ENCODE peak calls at places on chromosomes 2 and 18, in five cellular contexts. P, H, I, U and Y are unnamed samples. For H3K36me3, the result is how much of the 10 kb centered on the place peaks cover.

GRCh38 chr2:34215174-34215573 is 616.1 kb upstream of the FAM98A start:
- DNase-seq in U (no peak), H (no peak), I (no peak), P (no peak), Y (no peak)

GRCh38 chr2:17780546-17780945 is 26.6 kb downstream of the GEN1 start:
- DNase-seq in P (no peak), I (no peak), H (no peak), U (no peak), Y (no peak)

GRCh38 chr2:233556756-233557736 is 9.5 kb downstream of the USP40 start:
- DNase-seq in P (no peak), I (no peak), U (no peak), H (no peak), Y (no peak)

GRCh38 chr2:75494137-75494769 is 66.5 kb downstream of the EVA1A start:
- DNase-seq in P (no peak), I (no peak), H (no peak), U (no peak), Y (no peak)

GRCh38 chr2:218259099-218259921 is 1.5 kb upstream of the GPBAR1 start:
- DNase-seq in I (no peak), P (peak), H (peak), U (peak), Y (no peak)

GRCh38 chr2:133054297-133054696 is 384.3 kb upstream of the LYPD1 start:
- DNase-seq in U (peak), H (no peak), I (no peak), P (no peak), Y (no peak)

GRCh38 chr2:152467677-152468406 is 132.9 kb downstream of the FMNL2 start:
- DNase-seq in H (no peak), P (no peak), I (no peak), U (no peak), Y (no peak)

GRCh38 chr18:452801-453200 is 47.7 kb downstream of the COLEC12 start:
- DNase-seq in U (no peak), H (no peak), P (no peak), I (no peak), Y (no peak)

GRCh38 chr2:129469389-129469788 is 510.1 kb upstream of the RAB6C start:
- DNase-seq in H (no peak), P (no peak), I (no peak), U (no peak), Y (no peak)

GRCh38 chr2:95530734-95531133 is 46.2 kb upstream of the TRIM43B start:
- DNase-seq in U (no peak), P (no peak), I (no peak), H (no peak), Y (no peak)

GRCh38 chr18:76678248-76678647 is 144.1 kb upstream of the ZNF236 start:
- DNase-seq in H (no peak), I (no peak), U (no peak), P (no peak), Y (no peak)

GRCh38 chr2:234686088-234686890 is 189.4 kb upstream of the ARL4C start:
- DNase-seq in H (peak), U (peak), I (no peak), P (no peak), Y (no peak)

GRCh38 chr2:124153713-124154112 is 128.6 kb downstream of the CNTNAP5 start:
- DNase-seq in I (no peak), H (no peak), P (no peak), U (no peak), Y (no peak)

GRCh38 chr2:53632714-53633113 is 134.9 kb upstream of the CHAC2 start:
- DNase-seq in I (no peak), U (no peak), P (no peak), H (no peak), Y (no peak)

GRCh38 chr2:84847326-84848050 is 33.4 kb downstream of the TRABD2A start:
- DNase-seq in I (no peak), P (no peak), U (no peak), H (no peak), Y (no peak)

GRCh38 chr2:174465327-174465726 is 21.5 kb downstream of the GPR155 start:
- DNase-seq in U (peak), I (no peak), P (no peak), H (peak), Y (no peak)

GRCh38 chr2:15943914-15944313 is 3.6 kb downstream of the MYCN start:
- DNase-seq in P (no peak), U (no peak), I (no peak), H (no peak), Y (peak)

GRCh38 chr18:77068321-77068841 is 64.2 kb downstream of the MBP start:
- DNase-seq in U (no peak), P (no peak), H (no peak), I (peak), Y (peak)

GRCh38 chr2:141522702-141523101 is 608.1 kb downstream of the LRP1B start:
- DNase-seq in P (no peak), H (no peak), I (no peak), U (peak), Y (no peak)

GRCh38 chr2:101823347-101823791 is 125.9 kb downstream of the MAP4K4 start:
- DNase-seq in U (peak), I (peak), H (peak), P (peak), Y (peak)

GRCh38 chr2:113183703-113184102 is 9.9 kb downstream of the PSD4 start:
- DNase-seq in H (no peak), I (no peak), P (no peak), U (no peak), Y (no peak)
- H3K36me3 ChIP-seq in H (under half), I (half or more), P (under half), U (under half), Y (half or more)

GRCh38 chr2:56248965-56249742 is 65.4 kb downstream of the CCDC85A start:
- DNase-seq in U (no peak), P (no peak), I (no peak), H (no peak), Y (no peak)
- H3K36me3 ChIP-seq in U (under half), P (under half), I (under half), H (under half), Y (under half)

GRCh38 chr2:9858730-9859068 is 15.4 kb downstream of the TAF1B start:
- DNase-seq in U (no peak), H (no peak), I (no peak), P (no peak), Y (no peak)

GRCh38 chr2:9852881-9853280 is 9.6 kb downstream of the TAF1B start:
- DNase-seq in H (no peak), U (no peak), P (no peak), I (no peak), Y (no peak)

GRCh38 chr2:9857814-9858729 is 14.8 kb downstream of the TAF1B start:
- DNase-seq in U (no peak), I (no peak), H (no peak), P (no peak), Y (no peak)
- H3K36me3 ChIP-seq in U (under half), I (under half), H (under half), P (under half), Y (half or more)

DNA sequence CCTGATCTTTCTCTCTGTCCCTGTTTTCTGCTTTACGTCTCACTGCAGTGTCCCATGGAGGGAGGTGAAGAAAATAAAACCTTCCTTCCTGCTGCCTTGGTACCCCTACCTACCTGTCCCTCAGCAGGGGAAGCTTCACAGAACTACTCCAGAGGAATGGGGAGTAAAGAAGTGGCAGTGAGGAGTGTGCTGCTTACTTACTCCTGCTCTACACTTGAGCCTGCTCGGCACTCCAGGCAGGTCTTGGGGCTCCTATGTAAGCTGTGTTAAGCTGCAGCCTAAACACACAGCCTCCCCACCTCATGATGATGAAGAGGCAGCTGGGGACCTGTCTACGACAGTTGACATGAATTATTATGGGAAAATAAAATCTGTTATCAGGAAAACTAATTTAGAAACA is 72.6 kb downstream of the ACSL3 start:
- DNase-seq in I (no peak), P (no peak), H (no peak), U (no peak), Y (no peak)
- H3K36me3 ChIP-seq in I (under half), P (under half), H (under half), U (under half), Y (half or more)

GRCh38 chr2:30255466-30256408 is 24.4 kb downstream of the LBH start:
- DNase-seq in U (no peak), I (no peak), H (no peak), P (no peak), Y (no peak)

GRCh38 chr2:30255026-30255425 is 23.7 kb downstream of the LBH start:
- DNase-seq in U (no peak), H (no peak), I (no peak), P (no peak), Y (no peak)

GRCh38 chr2:30259827-30260679 is 28.7 kb downstream of the LBH start:
- DNase-seq in P (no peak), I (no peak), U (no peak), H (no peak), Y (no peak)

GRCh38 chr2:30259071-30259470 is 27.7 kb downstream of the LBH start:
- DNase-seq in U (no peak), P (no peak), I (no peak), H (no peak), Y (no peak)

GRCh38 chr2:30257266-30258214 is 26.2 kb downstream of the LBH start:
- DNase-seq in I (no peak), H (no peak), P (no peak), U (no peak), Y (no peak)
- H3K36me3 ChIP-seq in I (under half), H (under half), P (under half), U (under half), Y (half or more)

GRCh38 chr18:79697976-79698375 is 18.4 kb downstream of the CTDP1 start:
- DNase-seq in H (no peak), I (no peak), P (no peak), U (no peak), Y (no peak)

GRCh38 chr18:79694895-79695213 is 15.3 kb downstream of the CTDP1 start:
- DNase-seq in P (no peak), H (no peak), I (no peak), U (no peak), Y (no peak)

GRCh38 chr18:79695269-79695668 is 15.7 kb downstream of the CTDP1 start:
- DNase-seq in I (no peak), U (peak), P (no peak), H (peak), Y (no peak)

GRCh38 chr18:79697178-79697577 is 17.6 kb downstream of the CTDP1 start:
- DNase-seq in I (no peak), U (no peak), P (no peak), H (no peak), Y (no peak)

DNA sequence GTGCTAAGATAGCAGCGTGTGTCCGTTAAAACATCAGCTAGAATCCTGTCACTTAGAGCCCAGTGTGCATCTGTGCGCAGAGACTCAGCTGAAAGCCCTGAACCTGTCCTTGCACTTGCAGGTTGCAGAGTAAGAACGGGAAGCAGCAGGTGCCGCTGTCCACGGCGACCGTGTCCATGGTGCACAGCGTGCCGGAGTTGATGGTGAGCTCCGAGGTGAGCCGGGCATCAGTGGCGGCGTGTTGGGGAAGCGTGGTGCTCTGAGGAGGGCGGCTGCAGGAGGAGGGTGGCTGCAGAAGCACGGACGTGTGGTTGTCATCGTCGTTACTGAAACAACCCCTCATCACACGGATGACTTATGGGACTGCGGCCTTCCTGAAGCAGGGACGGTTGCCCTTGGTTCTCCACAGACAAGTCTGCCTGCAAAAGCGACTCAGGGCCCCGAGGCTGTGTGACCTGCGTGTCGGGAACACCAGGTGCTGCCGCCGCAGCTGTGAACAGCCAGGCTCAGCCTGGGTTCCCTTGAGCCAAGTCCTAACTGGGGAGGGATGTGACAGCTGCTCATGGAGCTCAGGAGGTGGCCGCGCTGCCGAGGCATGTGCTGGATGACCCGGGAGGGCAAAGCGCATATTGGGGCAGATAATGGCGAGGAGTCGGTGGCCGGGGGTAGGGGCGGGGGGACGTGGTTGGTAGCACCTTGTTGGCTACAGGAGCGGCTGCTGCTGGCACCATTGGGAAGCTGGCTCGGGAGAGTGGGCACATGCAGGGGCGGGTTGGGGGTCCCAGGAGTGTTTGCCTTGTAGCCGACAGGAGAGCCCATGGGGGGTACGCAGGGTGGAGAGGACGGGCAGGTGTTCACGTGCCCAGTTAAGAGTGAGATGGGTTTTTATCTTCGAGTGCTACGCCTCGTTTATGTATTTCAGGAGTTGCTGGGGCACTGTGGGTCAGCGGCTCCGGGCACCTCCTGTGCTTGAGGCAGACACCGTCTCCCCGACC is 16.6 kb downstream of the CTDP1 start:
- DNase-seq in P (no peak), H (no peak), U (no peak), I (no peak), Y (no peak)
- H3K36me3 ChIP-seq in P (under half), H (under half), U (under half), I (under half), Y (half or more)

DNA sequence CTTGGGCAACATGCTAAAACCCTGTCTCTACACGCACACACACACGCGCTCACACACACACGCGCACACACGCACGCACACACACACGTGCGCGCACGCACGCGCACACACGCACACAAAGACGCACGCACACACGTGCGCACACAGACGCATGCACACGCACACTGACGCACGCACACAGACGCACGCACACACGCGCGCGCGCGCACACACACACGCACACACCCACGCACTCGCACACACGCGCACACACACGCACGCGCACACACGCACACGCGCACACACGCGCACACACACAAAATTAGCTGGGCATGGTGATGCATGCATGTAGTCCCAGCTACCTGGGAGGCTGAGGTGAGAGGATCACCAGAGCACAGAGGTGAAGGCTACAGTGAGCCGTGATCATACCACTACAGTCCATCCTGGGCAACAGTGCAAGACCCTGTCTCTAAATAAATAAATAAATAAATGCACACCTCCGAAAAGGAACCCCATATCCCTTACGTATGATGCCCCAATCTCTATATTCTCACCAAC is 8.1 kb upstream of the IAH1 start:
- DNase-seq in I (no peak), P (no peak), U (no peak), H (no peak), Y (no peak)
- H3K36me3 ChIP-seq in I (under half), P (under half), U (under half), H (under half), Y (under half)

GRCh38 chr18:23249348-23249747 is 114.1 kb downstream of the CABLES1 start:
- DNase-seq in U (no peak), H (no peak), P (no peak), I (no peak), Y (no peak)
- H3K36me3 ChIP-seq in U (under half), H (under half), P (under half), I (under half), Y (under half)

GRCh38 chr2:28929581-28929980 is 35.1 kb downstream of the WDR43 start:
- DNase-seq in P (no peak), U (no peak), H (no peak), I (no peak), Y (no peak)

DNA sequence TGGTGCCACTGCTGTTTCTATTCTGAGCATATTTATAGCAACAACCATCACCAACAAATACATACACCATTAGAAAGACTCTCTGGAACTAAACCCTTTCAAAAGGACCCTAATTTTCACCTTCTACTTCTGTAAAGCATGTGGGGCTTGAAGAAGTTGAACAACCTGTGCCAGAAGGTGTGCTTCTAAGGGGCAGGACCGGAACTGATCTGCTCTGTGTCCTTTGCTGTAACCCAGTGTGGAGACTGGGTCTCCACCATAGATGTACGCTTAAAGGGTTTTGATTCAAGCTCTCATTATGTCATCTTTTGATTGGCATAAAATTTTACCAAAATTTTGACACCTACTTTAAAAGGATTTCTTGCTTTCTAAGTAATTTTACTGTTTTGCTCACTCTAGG is 40.3 kb downstream of the WDR43 start:
- DNase-seq in U (no peak), H (no peak), I (no peak), P (no peak), Y (no peak)
- H3K36me3 ChIP-seq in U (under half), H (under half), I (under half), P (under half), Y (half or more)